ENCODE peak calls at places on chromosomes 3 and 15, in eight cellular contexts. M, E, X, Q, A, B, L and S are unnamed samples.

GRCh38 chr3:184952671-184953070 is 140.7 kb downstream of the VPS8 start:
- DNase-seq in M (no peak), E (no peak), X (no peak), Q (no peak), A (no peak), B (no peak), L (no peak), S (no peak)

GRCh38 chr3:160768031-160768430 is 12.0 kb downstream of the PPM1L start:
- DNase-seq in M (no peak), E (no peak), X (no peak), Q (no peak), A (no peak), B (no peak), L (no peak), S (no peak)

GRCh38 chr3:63976862-63977180 is 46.5 kb downstream of the PSMD6 start:
- DNase-seq in M (no peak), E (no peak), X (no peak), Q (no peak), A (no peak), B (no peak), L (no peak), S (no peak)

GRCh38 chr3:129975332-129976090 is 991 bp downstream of the TRH start:
- DNase-seq in M (no peak), E (no peak), X (no peak), Q (peak), A (peak), B (no peak), L (no peak), S (no peak)

GRCh38 chr3:129211772-129212171 is 28.1 kb upstream of the CNBP start:
- DNase-seq in M (peak), E (peak), X (peak), Q (peak), A (peak), B (no peak), L (no peak), S (no peak)

GRCh38 chr3:111667621-111668239 is 72.6 kb upstream of the ZBED2 start:
- DNase-seq in M (no peak), E (no peak), X (peak), Q (peak), A (no peak), B (no peak), L (peak), S (no peak)

GRCh38 chr3:125240496-125240895 is 27.9 kb upstream of the SLC12A8 start:
- DNase-seq in M (no peak), E (peak), X (no peak), Q (peak), A (no peak), B (no peak), L (no peak), S (no peak)

GRCh38 chr15:59642351-59642750 is 15.0 kb downstream of the GTF2A2 start:
- DNase-seq in M (no peak), E (no peak), X (no peak), Q (no peak), A (no peak), B (no peak), L (no peak), S (no peak)

GRCh38 chr15:88031461-88031860 is 225.1 kb downstream of the NTRK3 start:
- DNase-seq in M (no peak), E (no peak), X (no peak), Q (no peak), A (no peak), B (no peak), L (no peak), S (no peak)

GRCh38 chr3:45793482-45794176 is 2.7 kb downstream of the SLC6A20 start:
- DNase-seq in M (peak), E (no peak), X (no peak), Q (no peak), A (no peak), B (no peak), L (no peak), S (no peak)

GRCh38 chr15:42608767-42609488 is 33.5 kb downstream of the STARD9 start:
- DNase-seq in M (no peak), E (no peak), X (no peak), Q (no peak), A (no peak), B (no peak), L (no peak), S (no peak)

GRCh38 chr15:78065284-78065872 is 12.1 kb downstream of the TBC1D2B start:
- DNase-seq in M (no peak), E (peak), X (peak), Q (peak), A (peak), B (peak), L (no peak), S (peak)

GRCh38 chr15:69629631-69630161 is 177.1 kb downstream of the RPLP1 start:
- DNase-seq in M (no peak), E (no peak), X (no peak), Q (no peak), A (no peak), B (no peak), L (no peak), S (peak)

GRCh38 chr3:189967254-189967865 is 153.3 kb downstream of the P3H2 start:
- DNase-seq in M (peak), E (no peak), X (no peak), Q (peak), A (no peak), B (no peak), L (no peak), S (no peak)

GRCh38 chr3:195012100-195012499 is 258.9 kb downstream of the XXYLT1 start:
- DNase-seq in M (no peak), E (no peak), X (no peak), Q (no peak), A (no peak), B (no peak), L (no peak), S (no peak)

GRCh38 chr15:96767703-96768434 is 437.4 kb downstream of the NR2F2 start:
- DNase-seq in M (no peak), E (no peak), X (no peak), Q (no peak), A (no peak), B (no peak), L (no peak), S (peak)

GRCh38 chr3:73499787-73500186 is 125.0 kb downstream of the PDZRN3 start:
- DNase-seq in M (no peak), E (no peak), X (no peak), Q (no peak), A (no peak), B (no peak), L (no peak), S (peak)

GRCh38 chr15:59491062-59491461 is 53.1 kb downstream of the FAM81A start:
- DNase-seq in M (no peak), E (no peak), X (no peak), Q (no peak), A (no peak), B (no peak), L (no peak), S (no peak)

GRCh38 chr3:40637891-40638290 is 113.1 kb downstream of the ZNF621 start:
- DNase-seq in M (no peak), E (no peak), X (no peak), Q (no peak), A (no peak), B (no peak), L (no peak), S (no peak)

GRCh38 chr3:156024904-156025303 is 95.5 kb upstream of the KCNAB1 start:
- DNase-seq in M (peak), E (no peak), X (no peak), Q (no peak), A (no peak), B (no peak), L (no peak), S (no peak)

GRCh38 chr3:34363871-34364270 is 565.4 kb downstream of the PDCD6IP start:
- DNase-seq in M (no peak), E (no peak), X (no peak), Q (no peak), A (no peak), B (no peak), L (no peak), S (no peak)

GRCh38 chr15:57559875-57560274 is 31.8 kb upstream of the MYZAP start:
- DNase-seq in M (peak), E (peak), X (peak), Q (peak), A (peak), B (peak), L (no peak), S (no peak)

GRCh38 chr3:43286886-43287301 is 554 bp downstream of the SNRK start:
- DNase-seq in M (peak), E (no peak), X (no peak), Q (peak), A (peak), B (no peak), L (no peak), S (no peak)

GRCh38 chr15:32042269-32042996 is 12.1 kb downstream of the CHRNA7 start:
- DNase-seq in M (no peak), E (no peak), X (no peak), Q (no peak), A (no peak), B (no peak), L (no peak), S (no peak)

GRCh38 chr3:195133462-195133861 is 137.5 kb downstream of the XXYLT1 start:
- DNase-seq in M (no peak), E (no peak), X (no peak), Q (no peak), A (no peak), B (no peak), L (no peak), S (no peak)

GRCh38 chr3:72820405-72820804 is 27.8 kb downstream of the SHQ1 start:
- DNase-seq in M (no peak), E (peak), X (peak), Q (peak), A (no peak), B (no peak), L (no peak), S (no peak)

GRCh38 chr15:34520566-34520965 is 62.9 kb downstream of the GOLGA8B start:
- DNase-seq in M (no peak), E (no peak), X (no peak), Q (no peak), A (no peak), B (no peak), L (no peak), S (peak)

GRCh38 chr3:115986555-115987207 is 363.4 kb downstream of the GAP43 start:
- DNase-seq in M (peak), E (no peak), X (no peak), Q (no peak), A (no peak), B (no peak), L (no peak), S (no peak)

GRCh38 chr15:84624359-84624758 is 23.6 kb downstream of the ZSCAN2 start:
- DNase-seq in M (no peak), E (no peak), X (no peak), Q (no peak), A (no peak), B (no peak), L (no peak), S (no peak)

GRCh38 chr15:59457103-59457502 is 19.1 kb downstream of the FAM81A start:
- DNase-seq in M (no peak), E (no peak), X (no peak), Q (no peak), A (no peak), B (no peak), L (no peak), S (no peak)

GRCh38 chr15:93110502-93111040 is 21.6 kb upstream of the RGMA start:
- DNase-seq in M (no peak), E (no peak), X (no peak), Q (no peak), A (no peak), B (no peak), L (no peak), S (no peak)

GRCh38 chr15:54660356-54660755 is 536.4 kb downstream of the RSL24D1 start:
- DNase-seq in M (no peak), E (no peak), X (no peak), Q (no peak), A (no peak), B (no peak), L (no peak), S (no peak)

DNA sequence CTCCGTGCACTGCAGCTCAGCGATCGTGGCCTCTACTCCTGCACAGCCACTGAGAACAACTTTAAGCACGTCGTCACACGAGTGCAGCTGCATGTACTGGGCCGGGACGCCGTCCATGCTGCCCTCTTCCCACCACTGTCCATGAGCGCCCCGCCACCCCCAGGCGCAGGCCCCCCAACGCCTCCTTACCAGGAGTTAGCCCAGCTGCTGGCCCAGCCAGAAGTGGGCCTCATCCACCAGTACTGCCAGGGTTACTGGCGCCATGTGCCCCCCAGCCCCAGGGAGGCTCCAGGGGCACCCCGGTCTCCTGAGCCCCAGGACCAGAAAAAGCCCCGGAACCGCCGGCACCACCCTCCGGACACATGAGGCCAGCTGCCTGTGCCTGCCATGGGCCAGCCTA is 3.7 kb upstream of the GNAT1 start:
- DNase-seq in M (no peak), E (no peak), X (no peak), Q (no peak), A (no peak), B (no peak), L (no peak), S (no peak)
- H3K27ac ChIP-seq in M (no peak), E (no peak), X (no peak), Q (no peak), A (no peak), B (no peak), L (no peak), S (no peak)

GRCh38 chr15:51680316-51680715 is 987 bp upstream of the SCG3 start:
- DNase-seq in M (no peak), E (no peak), X (no peak), Q (no peak), A (no peak), B (no peak), L (no peak), S (no peak)

GRCh38 chr15:51678081-51678480 is 3.2 kb upstream of the SCG3 start:
- DNase-seq in M (no peak), E (no peak), X (no peak), Q (no peak), A (no peak), B (no peak), L (no peak), S (no peak)

GRCh38 chr15:51677453-51677852 is 3.9 kb upstream of the SCG3 start:
- DNase-seq in M (no peak), E (no peak), X (no peak), Q (no peak), A (no peak), B (no peak), L (no peak), S (no peak)

GRCh38 chr15:51681303-51681963 is at the start of gene SCG3:
- DNase-seq in M (peak), E (peak), X (peak), Q (peak), A (peak), B (peak), L (peak), S (no peak)
- TF ChIP-seq POLR2A in M (no peak), E (no peak), X (no peak), Q (no peak), A (no peak), B (no peak), L (no peak), S (no peak)

GRCh38 chr3:187801152-187801551 is 55.9 kb upstream of the BCL6 start:
- DNase-seq in M (no peak), E (no peak), X (no peak), Q (no peak), A (no peak), B (no peak), L (no peak), S (no peak)

GRCh38 chr3:187802203-187802927 is 57.1 kb upstream of the BCL6 start:
- DNase-seq in M (no peak), E (no peak), X (no peak), Q (no peak), A (no peak), B (no peak), L (no peak), S (no peak)

GRCh38 chr3:187798531-187799520 is 53.6 kb upstream of the BCL6 start:
- DNase-seq in M (no peak), E (no peak), X (no peak), Q (no peak), A (no peak), B (no peak), L (no peak), S (no peak)

GRCh38 chr3:187798126-187798525 is 52.9 kb upstream of the BCL6 start:
- DNase-seq in M (no peak), E (no peak), X (no peak), Q (no peak), A (no peak), B (no peak), L (no peak), S (no peak)

GRCh38 chr3:187799942-187800637 is 54.8 kb upstream of the BCL6 start:
- DNase-seq in M (no peak), E (no peak), X (no peak), Q (no peak), A (no peak), B (no peak), L (no peak), S (no peak)
- H3K27ac ChIP-seq in M (no peak), E (no peak), X (no peak), Q (no peak), A (peak), B (no peak), L (no peak), S (no peak)

DNA sequence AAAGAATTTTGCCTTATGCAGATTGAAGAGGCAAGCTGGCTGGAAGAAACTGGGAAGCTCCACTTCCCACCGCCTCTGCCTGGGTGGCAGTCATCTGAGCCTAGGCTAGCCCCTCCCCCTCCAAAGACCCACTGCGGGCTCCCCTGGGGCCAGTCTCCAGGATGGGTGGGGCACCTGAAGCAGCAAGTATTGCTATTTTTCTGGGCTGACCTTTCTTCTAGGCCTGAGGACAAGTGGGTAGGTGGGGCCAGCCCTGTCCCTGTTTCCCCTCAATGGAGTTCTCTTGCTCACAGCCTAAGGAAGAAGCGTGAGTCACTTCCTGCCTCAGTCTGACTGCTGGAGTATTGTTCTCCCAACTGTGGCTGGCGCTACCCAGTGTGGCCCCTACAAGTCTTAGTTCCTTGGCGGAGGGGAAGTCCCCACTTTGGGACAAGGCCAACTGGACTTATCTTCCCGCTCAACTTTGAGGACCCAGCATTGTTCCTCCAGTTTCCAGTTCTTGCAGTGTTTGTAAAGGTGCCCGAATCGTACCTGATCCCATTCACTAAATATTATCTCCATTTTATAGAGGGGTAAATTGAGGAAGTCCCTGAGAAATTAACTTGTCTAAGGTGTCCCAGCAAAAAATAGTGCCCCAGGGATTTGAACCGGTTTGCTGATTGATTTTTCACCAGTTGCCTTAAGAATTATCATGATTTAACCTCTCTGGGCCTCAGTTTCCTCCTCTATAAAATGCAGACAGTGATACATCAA is 1.4 kb downstream of the FURIN start:
- DNase-seq in M (peak), E (peak), X (peak), Q (peak), A (peak), B (peak), L (no peak), S (no peak)
- TF ChIP-seq POLR2A in M (no peak), E (no peak), X (no peak), Q (peak), A (peak), B (peak), L (peak), S (no peak)